ENCODE peak calls at places on chromosomes 2 and 18, in six cellular contexts. Y is AG09309, Q is NCI-H1092 treated with DMSO at 0.1 percent for 48 hours, D is RWPE2, R is HT-29, P is left ventricle myocardium inferior. Z is an unnamed sample.

GRCh38 chr2:2639251-2640139 is 308.4 kb upstream of the MYT1L start:
- DNase-seq in Y (no peak), Q (no peak), D (no peak), R (no peak), P (no peak), Z (no peak)

GRCh38 chr2:44753552-44754285 is 187.8 kb upstream of the SIX3 start:
- DNase-seq in Y (no peak), Q (no peak), D (no peak), R (no peak), P (no peak), Z (no peak)

GRCh38 chr2:30356061-30356460 is 91.0 kb upstream of the LCLAT1 start:
- DNase-seq in Y (no peak), Q (no peak), D (no peak), R (no peak), P (no peak), Z (no peak)

GRCh38 chr2:37344453-37345361 is at the start of gene QPCT:
- DNase-seq in Y (no peak), Q (peak), D (no peak), R (peak), P (peak), Z (peak)

GRCh38 chr2:184598313-184599053 is at the start of gene ZNF804A:
- DNase-seq in Y (no peak), Q (peak), D (no peak), R (no peak), P (peak), Z (peak)

GRCh38 chr18:67410671-67411070 is 105.8 kb downstream of the DSEL start:
- DNase-seq in Y (no peak), Q (no peak), D (no peak), R (no peak), P (no peak), Z (no peak)

GRCh38 chr18:71784777-71785176 is 759.4 kb downstream of the CBLN2 start:
- DNase-seq in Y (no peak), Q (no peak), D (no peak), R (peak), P (no peak), Z (no peak)

GRCh38 chr2:9102861-9103662 is 99.6 kb upstream of the MBOAT2 start:
- DNase-seq in Y (no peak), Q (no peak), D (no peak), R (peak), P (no peak), Z (no peak)

GRCh38 chr2:118668431-118669424 is 178.7 kb downstream of the EN1 start:
- DNase-seq in Y (peak), Q (no peak), D (no peak), R (no peak), P (no peak), Z (no peak)

GRCh38 chr2:206084870-206085741 is 868 bp downstream of the INO80D start:
- DNase-seq in Y (no peak), Q (no peak), D (no peak), R (peak), P (peak), Z (no peak)

GRCh38 chr2:18047896-18048657 is 169.6 kb downstream of the KCNS3 start:
- DNase-seq in Y (peak), Q (no peak), D (peak), R (no peak), P (no peak), Z (no peak)

GRCh38 chr2:218046234-218046633 is 22.8 kb upstream of the RUFY4 start:
- DNase-seq in Y (no peak), Q (no peak), D (no peak), R (no peak), P (no peak), Z (no peak)

GRCh38 chr2:45391866-45392265 is 219.2 kb downstream of the SRBD1 start:
- DNase-seq in Y (no peak), Q (no peak), D (no peak), R (no peak), P (no peak), Z (no peak)

GRCh38 chr2:240503375-240503774 is 54.4 kb downstream of the ANKMY1 start:
- DNase-seq in Y (no peak), Q (no peak), D (no peak), R (no peak), P (no peak), Z (no peak)

GRCh38 chr2:67414867-67415266 is 17.7 kb downstream of the ETAA1 start:
- DNase-seq in Y (no peak), Q (no peak), D (no peak), R (no peak), P (no peak), Z (no peak)

GRCh38 chr2:222973237-222973636 is 78.8 kb upstream of the KCNE4 start:
- DNase-seq in Y (no peak), Q (no peak), D (no peak), R (no peak), P (no peak), Z (no peak)

GRCh38 chr2:30385327-30385726 is 61.7 kb upstream of the LCLAT1 start:
- DNase-seq in Y (no peak), Q (no peak), D (no peak), R (peak), P (no peak), Z (no peak)

Z was measured in chondrocyte.